ENCODE peak calls at places on chromosomes 6 and 20, in four cellular contexts. L is fibroblast of lung, A is stomach, T is MM.1S. H is an unnamed sample. For H3K27me3 and H3K9me3, the result is how much of the 10 kb centered on the place peaks cover.

GRCh38 chr6:41527721-41528408 is 18.3 kb upstream of the FOXP4 start:
- DNase-seq in L (peak), A (peak), T (no peak), H (peak)

GRCh38 chr20:19784511-19785172 is 26.6 kb downstream of the RIN2 start:
- DNase-seq in L (peak), A (peak), T (peak), H (peak)

GRCh38 chr20:63574829-63575720 is 1.0 kb upstream of the HELZ2 start:
- DNase-seq in L (peak), A (no peak), T (no peak), H (peak)

GRCh38 chr6:39543117-39543516 is 182.1 kb downstream of the KIF6 start:
- DNase-seq in L (peak), A (no peak), T (no peak), H (peak)

GRCh38 chr6:105213272-105213671 is 33.5 kb upstream of the POPDC3 start:
- DNase-seq in L (no peak), A (no peak), T (no peak), H (no peak)

GRCh38 chr6:88867841-88868558 is 95.4 kb downstream of the RNGTT start:
- DNase-seq in L (no peak), A (no peak), T (no peak), H (peak)

GRCh38 chr6:7991992-7992815 is 72.0 kb downstream of the BLOC1S5 start:
- DNase-seq in L (peak), A (no peak), T (peak), H (peak)

GRCh38 chr6:47663462-47664216 is 34.7 kb upstream of the ADGRF4 start:
- DNase-seq in L (no peak), A (no peak), T (no peak), H (peak)

GRCh38 chr6:110513001-110513400 is 36.6 kb upstream of the SLC22A16 start:
- DNase-seq in L (peak), A (no peak), T (no peak), H (no peak)

GRCh38 chr6:71248306-71248705 is 40.3 kb upstream of the OGFRL1 start:
- DNase-seq in L (peak), A (no peak), T (no peak), H (peak)

GRCh38 chr20:62211769-62212288 is 8.2 kb downstream of the HRH3 start:
- DNase-seq in L (no peak), A (no peak), T (no peak), H (no peak)

GRCh38 chr6:53530346-53530745 is 14.6 kb downstream of the GCLC start:
- DNase-seq in L (no peak), A (no peak), T (no peak), H (no peak)

GRCh38 chr20:31695849-31696804 is 26.5 kb downstream of the BCL2L1 start:
- DNase-seq in L (peak), A (no peak), T (no peak), H (peak)

GRCh38 chr6:136173519-136174507 is 76.3 kb downstream of the MTFR2 start:
- DNase-seq in L (peak), A (no peak), T (no peak), H (no peak)

GRCh38 chr6:26056583-26057350 is 30.5 kb upstream of the HFE start:
- DNase-seq in L (peak), A (no peak), T (peak), H (no peak)

GRCh38 chr20:52972190-52972937 is at the start of gene TSHZ2:
- DNase-seq in L (peak), A (peak), T (peak), H (peak)

GRCh38 chr6:1761472-1761871 is 151.8 kb downstream of the FOXC1 start:
- DNase-seq in L (no peak), A (no peak), T (no peak), H (no peak)

GRCh38 chr6:148221580-148221979 is 121.1 kb upstream of the SASH1 start:
- DNase-seq in L (no peak), A (no peak), T (no peak), H (no peak)

GRCh38 chr6:113960795-113961194 is 10.2 kb downstream of the HDAC2 start:
- DNase-seq in L (no peak), A (no peak), T (no peak), H (no peak)

GRCh38 chr6:56279346-56280080 is 32.1 kb upstream of the COL21A1 start:
- DNase-seq in L (no peak), A (no peak), T (no peak), H (no peak)

GRCh38 chr20:45028424-45029136 is 62.3 kb downstream of the STK4 start:
- DNase-seq in L (no peak), A (no peak), T (no peak), H (no peak)

GRCh38 chr6:117169781-117170281 is 95.5 kb upstream of the VGLL2 start:
- DNase-seq in L (no peak), A (no peak), T (no peak), H (no peak)

GRCh38 chr6:159953091-159953581 is 15.7 kb upstream of the IGF2R start:
- DNase-seq in L (peak), A (peak), T (no peak), H (no peak)

GRCh38 chr20:8018928-8019177 is 708 bp downstream of the TMX4 start:
- DNase-seq in L (peak), A (no peak), T (no peak), H (no peak)

GRCh38 chr6:133587396-133587795 is 301.5 kb upstream of the TCF21 start:
- DNase-seq in L (no peak), A (no peak), T (no peak), H (no peak)

GRCh38 chr6:107653183-107653580 is 163.3 kb downstream of the SOBP start:
- DNase-seq in L (no peak), A (no peak), T (no peak), H (no peak)

GRCh38 chr6:24933868-24934401 is 1.8 kb downstream of the RIPOR2 start:
- DNase-seq in L (no peak), A (no peak), T (no peak), H (no peak)
- H3K4me3 ChIP-seq in L (no peak), A (peak), T (no peak), H (no peak)

DNA sequence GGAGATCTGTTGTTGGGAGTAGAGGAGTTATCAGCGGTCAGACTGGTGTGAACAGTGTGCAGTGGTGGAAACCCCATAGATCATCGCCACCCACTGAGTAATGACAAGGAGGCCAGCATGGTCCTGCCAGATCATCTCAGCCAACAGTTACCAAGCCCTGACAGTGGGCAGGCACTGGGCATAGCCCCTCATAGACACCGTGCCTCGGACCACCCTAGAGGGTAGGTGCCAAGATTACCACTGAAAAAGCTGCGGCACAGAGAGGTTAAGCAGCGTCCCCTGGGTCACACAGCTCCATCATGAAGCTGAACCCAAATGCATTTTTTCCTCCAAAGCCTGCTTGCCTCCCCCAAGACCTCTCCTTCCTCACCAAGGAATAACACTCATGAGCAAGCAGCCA is 21.5 kb upstream of the BMP7 start:
- DNase-seq in L (no peak), A (no peak), T (no peak), H (no peak)
- H3K27me3 ChIP-seq in L (under half), A (under half), T (half or more), H (under half)

GRCh38 chr20:29743101-29743931 is 1514.1 kb upstream of the DEFB115 start:
- DNase-seq in L (no peak), A (no peak), T (no peak), H (no peak)

GRCh38 chr20:29741594-29741893 is 1515.9 kb upstream of the DEFB115 start:
- DNase-seq in L (no peak), A (peak), T (no peak), H (no peak)

GRCh38 chr20:29744071-29744470 is 1513.4 kb upstream of the DEFB115 start:
- DNase-seq in L (no peak), A (no peak), T (no peak), H (no peak)

GRCh38 chr20:29741894-29742698 is 1515.4 kb upstream of the DEFB115 start:
- DNase-seq in L (no peak), A (no peak), T (no peak), H (no peak)

GRCh38 chr20:29742699-29743100 is 1514.8 kb upstream of the DEFB115 start:
- DNase-seq in L (no peak), A (no peak), T (no peak), H (no peak)
- H3K9me3 ChIP-seq in L (under half), A (under half), T (under half), H (under half)

GRCh38 chr6:158410784-158411183 is 98.5 kb downstream of the TULP4 start:
- DNase-seq in L (no peak), A (no peak), T (no peak), H (no peak)
- H3K4me3 ChIP-seq in L (no peak), A (no peak), T (no peak), H (no peak)